ENCODE peak calls at places on chromosomes 12 and 14, in five cellular contexts. H is neural progenitor cell, U is mesendoderm, B is A549, Z is fibroblast of lung. A is an unnamed sample.

GRCh38 chr12:52795694-52796428 is at the start of gene KRT3:
- DNase-seq in H (no peak), U (no peak), B (no peak), Z (no peak), A (no peak)

GRCh38 chr14:75279153-75279738 is 618 bp downstream of the FOS start:
- DNase-seq in H (peak), U (peak), B (peak), Z (peak), A (peak)

GRCh38 chr14:91509083-91509877 is 830 bp downstream of the PPP4R3A start:
- DNase-seq in H (peak), U (peak), B (peak), Z (no peak), A (peak)

GRCh38 chr14:90495357-90496276 is 98.8 kb downstream of the CALM1 start:
- DNase-seq in H (peak), U (peak), B (peak), Z (peak), A (peak)

GRCh38 chr12:52151859-52152783 is 39.7 kb downstream of the KRT80 start:
- DNase-seq in H (peak), U (peak), B (peak), Z (peak), A (peak)

GRCh38 chr14:104694475-104694950 is 5.1 kb downstream of the INF2 start:
- DNase-seq in H (no peak), U (no peak), B (no peak), Z (no peak), A (no peak)

GRCh38 chr12:2415568-2415944 is 362.8 kb downstream of the CACNA1C start:
- DNase-seq in H (no peak), U (no peak), B (no peak), Z (no peak), A (no peak)

GRCh38 chr12:111664961-111665865 is 20.5 kb downstream of the BRAP start:
- DNase-seq in H (no peak), U (no peak), B (no peak), Z (no peak), A (no peak)

GRCh38 chr14:52266179-52266578 is 1.3 kb upstream of the PTGDR start:
- DNase-seq in H (no peak), U (no peak), B (no peak), Z (peak), A (no peak)

GRCh38 chr12:56029666-56030293 is 8.9 kb downstream of the IKZF4 start:
- DNase-seq in H (peak), U (peak), B (peak), Z (peak), A (peak)

GRCh38 chr12:27277846-27278260 is 33.8 kb downstream of the STK38L start:
- DNase-seq in H (no peak), U (peak), B (peak), Z (peak), A (peak)

GRCh38 chr12:18965210-18965609 is 164.3 kb upstream of the PLEKHA5 start:
- DNase-seq in H (peak), U (peak), B (no peak), Z (no peak), A (no peak)

GRCh38 chr12:95788637-95789036 is 1.9 kb downstream of the NTN4 start:
- DNase-seq in H (no peak), U (no peak), B (no peak), Z (peak), A (no peak)

GRCh38 chr12:131929530-131930456 is 717 bp downstream of the PUS1 start:
- DNase-seq in H (peak), U (peak), B (peak), Z (no peak), A (peak)

GRCh38 chr14:63174760-63175191 is 29.5 kb upstream of the RHOJ start:
- DNase-seq in H (peak), U (peak), B (peak), Z (peak), A (peak)

DNA sequence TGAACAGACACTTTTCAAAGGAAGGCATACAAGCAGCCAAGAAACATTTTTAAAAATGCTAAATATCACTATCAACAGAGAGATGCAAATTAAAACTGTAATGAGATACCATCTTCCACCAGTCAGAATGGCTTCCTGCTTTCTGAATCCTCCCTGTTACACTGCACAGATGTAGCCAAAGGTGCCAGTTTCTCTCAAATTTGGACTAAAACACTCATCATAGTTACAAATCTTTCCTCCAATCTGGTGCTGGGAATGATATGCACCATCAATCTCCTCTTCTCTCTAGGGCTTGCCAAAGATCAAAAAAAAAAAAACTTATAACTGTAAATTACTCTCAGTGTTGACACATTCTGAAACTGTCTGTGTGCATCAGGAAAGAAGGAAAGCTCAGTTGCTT is 311.8 kb upstream of the CLEC14A start:
- DNase-seq in H (no peak), U (no peak), B (no peak), Z (no peak), A (no peak)
- H3K27ac ChIP-seq in H (no peak), U (no peak), B (no peak), Z (no peak), A (no peak)

GRCh38 chr12:94404854-94405253 is 54.8 kb downstream of the CEP83 start:
- DNase-seq in H (no peak), U (no peak), B (no peak), Z (no peak), A (no peak)

GRCh38 chr12:94401326-94401725 is 58.3 kb downstream of the CEP83 start:
- DNase-seq in H (no peak), U (no peak), B (no peak), Z (no peak), A (no peak)

GRCh38 chr12:94405378-94406116 is 54.1 kb downstream of the CEP83 start:
- DNase-seq in H (no peak), U (no peak), B (no peak), Z (peak), A (no peak)
- H3K4me2 ChIP-seq in H (no peak), U (no peak), B (no peak), Z (peak), A (peak)

GRCh38 chr14:69632752-69633151 is 21.4 kb downstream of the SUSD6 start:
- DNase-seq in H (no peak), U (no peak), B (no peak), Z (no peak), A (no peak)
- H3K27ac ChIP-seq in H (no peak), U (no peak), B (no peak), Z (no peak), A (peak)

GRCh38 chr12:121570467-121571283 is 10.1 kb downstream of the KDM2B start:
- DNase-seq in H (no peak), U (no peak), B (no peak), Z (no peak), A (no peak)

GRCh38 chr12:121568503-121568902 is 12.3 kb downstream of the KDM2B start:
- DNase-seq in H (no peak), U (no peak), B (no peak), Z (no peak), A (no peak)

GRCh38 chr12:121575051-121575450 is 5.8 kb downstream of the KDM2B start:
- DNase-seq in H (no peak), U (no peak), B (no peak), Z (no peak), A (no peak)

GRCh38 chr12:121573949-121574520 is 6.8 kb downstream of the KDM2B start:
- DNase-seq in H (no peak), U (no peak), B (no peak), Z (no peak), A (no peak)

GRCh38 chr12:121568971-121569808 is 11.6 kb downstream of the KDM2B start:
- DNase-seq in H (no peak), U (peak), B (no peak), Z (peak), A (no peak)
- H3K4me2 ChIP-seq in H (no peak), U (no peak), B (no peak), Z (peak), A (no peak)

GRCh38 chr14:31069343-31069742 is 43.2 kb upstream of the STRN3 start:
- DNase-seq in H (no peak), U (no peak), B (no peak), Z (no peak), A (no peak)
- H3K27ac ChIP-seq in H (no peak), U (no peak), B (no peak), Z (no peak), A (no peak)

GRCh38 chr12:42481368-42481767 is 108.2 kb downstream of the PRICKLE1 start:
- DNase-seq in H (peak), U (peak), B (no peak), Z (no peak), A (no peak)
- H3K4me2 ChIP-seq in H (peak), U (no peak), B (no peak), Z (peak), A (peak)

DNA sequence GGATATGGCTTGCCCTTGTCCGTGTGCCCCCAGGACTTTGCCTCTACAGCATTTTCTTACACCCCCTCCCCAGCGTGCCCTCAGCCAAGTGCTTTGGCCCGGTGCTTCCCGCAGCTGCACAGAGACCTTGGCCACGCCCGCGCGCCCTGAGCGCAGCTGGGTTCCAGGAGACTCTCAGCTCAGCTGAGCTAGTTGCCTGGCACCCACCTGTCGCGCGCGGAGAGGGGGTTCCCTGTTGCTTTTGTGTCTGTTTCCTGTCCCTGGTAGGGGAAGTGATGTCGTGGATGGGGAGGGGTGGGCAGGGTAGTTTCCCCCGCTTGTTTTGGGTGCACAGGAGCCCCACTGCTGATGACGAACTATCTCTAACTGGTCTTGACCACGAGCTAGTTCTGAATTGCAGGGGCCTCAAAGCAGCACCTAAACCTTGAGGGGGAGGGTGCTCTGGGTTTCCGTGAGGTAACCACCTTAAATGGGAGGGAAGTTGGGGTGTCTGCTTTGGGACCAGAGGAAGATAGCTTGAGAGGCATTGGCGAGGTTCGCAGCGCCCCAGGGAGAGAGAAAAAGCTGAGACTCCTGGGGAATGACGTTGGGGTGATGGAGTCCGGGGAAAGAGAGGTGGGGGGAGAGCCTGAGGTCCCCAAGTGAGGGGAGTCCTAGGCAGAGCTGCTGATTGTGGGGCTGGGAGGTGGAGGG is 1.5 kb downstream of the DIO3 start:
- DNase-seq in H (no peak), U (no peak), B (no peak), Z (no peak), A (no peak)
- H3K27ac ChIP-seq in H (no peak), U (no peak), B (no peak), Z (no peak), A (no peak)

GRCh38 chr12:12474931-12475485 is 87.7 kb downstream of the DUSP16 start:
- DNase-seq in H (no peak), U (no peak), B (no peak), Z (no peak), A (no peak)
- H3K4me2 ChIP-seq in H (no peak), U (no peak), B (no peak), Z (no peak), A (no peak)

GRCh38 chr12:117466677-117467362 is 105.4 kb upstream of the NOS1 start:
- DNase-seq in H (no peak), U (peak), B (peak), Z (no peak), A (peak)
- H3K27ac ChIP-seq in H (no peak), U (no peak), B (no peak), Z (no peak), A (no peak)

GRCh38 chr14:55220230-55220629 is 28.8 kb upstream of the DLGAP5 start:
- DNase-seq in H (no peak), U (no peak), B (no peak), Z (no peak), A (no peak)

GRCh38 chr14:55223364-55223763 is 32.0 kb upstream of the DLGAP5 start:
- DNase-seq in H (no peak), U (no peak), B (no peak), Z (no peak), A (no peak)

GRCh38 chr14:55221968-55222367 is 30.6 kb upstream of the DLGAP5 start:
- DNase-seq in H (no peak), U (no peak), B (no peak), Z (no peak), A (no peak)

DNA sequence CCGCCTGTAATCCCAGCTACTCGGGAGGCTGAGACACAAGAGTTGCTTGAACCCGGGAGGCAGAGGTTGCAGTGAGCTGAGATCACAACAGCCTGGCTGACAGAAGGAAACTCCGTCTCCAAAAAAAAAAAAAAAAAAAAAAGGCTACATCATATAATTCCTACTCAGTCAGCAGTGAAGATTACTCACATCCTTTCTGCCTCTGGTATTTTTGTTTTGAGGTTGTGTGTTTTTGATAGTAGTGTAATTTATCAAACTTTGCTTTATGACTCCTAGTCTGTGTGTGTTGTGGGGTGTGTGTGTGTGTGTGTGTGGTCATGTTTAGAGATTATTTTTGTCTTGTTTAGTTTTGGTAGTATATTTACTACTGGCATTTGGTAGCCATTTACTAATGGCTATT is 29.8 kb upstream of the DLGAP5 start:
- DNase-seq in H (no peak), U (no peak), B (no peak), Z (peak), A (no peak)
- H3K4me2 ChIP-seq in H (no peak), U (no peak), B (no peak), Z (peak), A (no peak)